ENCODE peak calls at places on chromosome 17, in seven cellular contexts. One of them, this sample, is unnamed. For H3K4me1, the result is how much of the 10 kb centered on the place peaks cover.

GRCh38 chr17:51165680-51166197 is 472 bp upstream of the NME2 start:
- DNase-seq in stomach: peak
- DNase-seq in cardiac muscle cell: no peak
- DNase-seq in A549: peak
- DNase-seq in spleen: no peak
- DNase-seq in psoas muscle: peak
- DNase-seq in HCT116: no peak
- DNase-seq in this sample: no peak

GRCh38 chr17:4508207-4508606 is 9.5 kb downstream of the SPNS2 start:
- DNase-seq in HCT116: no peak
- DNase-seq in stomach: no peak
- DNase-seq in spleen: no peak
- DNase-seq in A549: no peak
- DNase-seq in psoas muscle: no peak
- DNase-seq in cardiac muscle cell: no peak
- DNase-seq in this sample: no peak

GRCh38 chr17:60545465-60546191 is 19.6 kb upstream of the APPBP2 start:
- DNase-seq in spleen: no peak
- DNase-seq in cardiac muscle cell: no peak
- DNase-seq in stomach: no peak
- DNase-seq in HCT116: no peak
- DNase-seq in psoas muscle: no peak
- DNase-seq in A549: no peak
- DNase-seq in this sample: no peak

GRCh38 chr17:66549731-66550207 is 247.4 kb downstream of the PRKCA start:
- DNase-seq in stomach: no peak
- DNase-seq in A549: no peak
- DNase-seq in psoas muscle: no peak
- DNase-seq in HCT116: peak
- DNase-seq in cardiac muscle cell: no peak
- DNase-seq in spleen: no peak
- DNase-seq in this sample: no peak

GRCh38 chr17:64174686-64175456 is 44.9 kb upstream of the ERN1 start:
- DNase-seq in spleen: no peak
- DNase-seq in psoas muscle: no peak
- DNase-seq in HCT116: no peak
- DNase-seq in stomach: no peak
- DNase-seq in A549: no peak
- DNase-seq in cardiac muscle cell: no peak
- DNase-seq in this sample: no peak

GRCh38 chr17:48149174-48150106 is 41.9 kb downstream of the SNX11 start:
- DNase-seq in cardiac muscle cell: no peak
- DNase-seq in A549: no peak
- DNase-seq in HCT116: no peak
- DNase-seq in psoas muscle: no peak
- DNase-seq in spleen: no peak
- DNase-seq in stomach: no peak
- DNase-seq in this sample: peak

GRCh38 chr17:15436399-15437369 is 30.7 kb downstream of the CDRT4 start:
- DNase-seq in spleen: no peak
- DNase-seq in cardiac muscle cell: no peak
- DNase-seq in psoas muscle: peak
- DNase-seq in A549: peak
- DNase-seq in stomach: peak
- DNase-seq in HCT116: peak
- DNase-seq in this sample: peak

GRCh38 chr17:2084766-2085647 is 30.1 kb downstream of the HIC1 start:
- DNase-seq in cardiac muscle cell: no peak
- DNase-seq in HCT116: no peak
- DNase-seq in spleen: no peak
- DNase-seq in psoas muscle: peak
- DNase-seq in A549: no peak
- DNase-seq in stomach: no peak
- DNase-seq in this sample: no peak

GRCh38 chr17:37791434-37791833 is 46.6 kb upstream of the HNF1B start:
- DNase-seq in cardiac muscle cell: no peak
- DNase-seq in spleen: no peak
- DNase-seq in A549: peak
- DNase-seq in HCT116: no peak
- DNase-seq in stomach: peak
- DNase-seq in psoas muscle: no peak
- DNase-seq in this sample: peak

GRCh38 chr17:7676533-7676932 is 10.8 kb downstream of the TP53 start:
- DNase-seq in stomach: no peak
- DNase-seq in spleen: no peak
- DNase-seq in cardiac muscle cell: no peak
- DNase-seq in A549: no peak
- DNase-seq in psoas muscle: no peak
- DNase-seq in HCT116: no peak
- DNase-seq in this sample: no peak

GRCh38 chr17:28548417-28549130 is 3.9 kb downstream of the UNC119 start:
- DNase-seq in cardiac muscle cell: no peak
- DNase-seq in spleen: peak
- DNase-seq in psoas muscle: no peak
- DNase-seq in HCT116: no peak
- DNase-seq in A549: no peak
- DNase-seq in stomach: no peak
- DNase-seq in this sample: no peak

GRCh38 chr17:16250635-16251034 is 33.6 kb downstream of the PIGL start:
- DNase-seq in cardiac muscle cell: no peak
- DNase-seq in psoas muscle: no peak
- DNase-seq in HCT116: no peak
- DNase-seq in spleen: no peak
- DNase-seq in stomach: no peak
- DNase-seq in A549: no peak
- DNase-seq in this sample: no peak

GRCh38 chr17:3534881-3535252 is 22.7 kb downstream of the TRPV3 start:
- DNase-seq in A549: peak
- DNase-seq in stomach: no peak
- DNase-seq in HCT116: peak
- DNase-seq in spleen: peak
- DNase-seq in cardiac muscle cell: peak
- DNase-seq in psoas muscle: peak
- DNase-seq in this sample: no peak

GRCh38 chr17:68909066-68909465 is 46.1 kb downstream of the ABCA8 start:
- DNase-seq in spleen: no peak
- DNase-seq in A549: peak
- DNase-seq in cardiac muscle cell: no peak
- DNase-seq in HCT116: peak
- DNase-seq in psoas muscle: peak
- DNase-seq in stomach: no peak
- DNase-seq in this sample: peak

GRCh38 chr17:67818110-67819002 is 6.9 kb upstream of the BPTF start:
- DNase-seq in cardiac muscle cell: no peak
- DNase-seq in HCT116: no peak
- DNase-seq in A549: no peak
- DNase-seq in stomach: no peak
- DNase-seq in psoas muscle: no peak
- DNase-seq in spleen: peak
- DNase-seq in this sample: peak

GRCh38 chr17:17176341-17176740 is 29.8 kb downstream of the PLD6 start:
- DNase-seq in A549: no peak
- DNase-seq in psoas muscle: no peak
- DNase-seq in HCT116: no peak
- DNase-seq in cardiac muscle cell: no peak
- DNase-seq in spleen: no peak
- DNase-seq in stomach: no peak
- DNase-seq in this sample: no peak

GRCh38 chr17:82932146-82933005 is 92.6 kb upstream of the ZNF750 start:
- DNase-seq in stomach: peak
- DNase-seq in spleen: peak
- DNase-seq in psoas muscle: peak
- DNase-seq in A549: no peak
- DNase-seq in HCT116: no peak
- DNase-seq in cardiac muscle cell: no peak
- DNase-seq in this sample: no peak

GRCh38 chr17:36921131-36921851 is 16.0 kb upstream of the LHX1 start:
- DNase-seq in A549: peak
- DNase-seq in cardiac muscle cell: peak
- DNase-seq in spleen: no peak
- DNase-seq in stomach: peak
- DNase-seq in psoas muscle: no peak
- DNase-seq in HCT116: peak
- DNase-seq in this sample: no peak

GRCh38 chr17:5883775-5884665 is 186.2 kb upstream of the WSCD1 start:
- DNase-seq in cardiac muscle cell: no peak
- DNase-seq in HCT116: no peak
- DNase-seq in psoas muscle: no peak
- DNase-seq in A549: no peak
- DNase-seq in stomach: no peak
- DNase-seq in spleen: no peak
- DNase-seq in this sample: no peak

GRCh38 chr17:5913641-5914040 is 156.5 kb upstream of the WSCD1 start:
- DNase-seq in spleen: no peak
- DNase-seq in cardiac muscle cell: no peak
- DNase-seq in A549: no peak
- DNase-seq in HCT116: no peak
- DNase-seq in stomach: no peak
- DNase-seq in psoas muscle: no peak
- DNase-seq in this sample: no peak

GRCh38 chr17:18332909-18333489 is 17.9 kb downstream of the SMCR8 start:
- DNase-seq in HCT116: no peak
- DNase-seq in cardiac muscle cell: no peak
- DNase-seq in spleen: no peak
- DNase-seq in psoas muscle: no peak
- DNase-seq in A549: no peak
- DNase-seq in stomach: no peak
- DNase-seq in this sample: no peak

GRCh38 chr17:50052822-50053653 is 2.9 kb upstream of the ITGA3 start:
- DNase-seq in spleen: peak
- DNase-seq in HCT116: no peak
- DNase-seq in A549: no peak
- DNase-seq in psoas muscle: peak
- DNase-seq in stomach: peak
- DNase-seq in cardiac muscle cell: no peak
- DNase-seq in this sample: no peak

GRCh38 chr17:72407336-72408121 is 286.7 kb downstream of the SOX9 start:
- DNase-seq in HCT116: peak
- DNase-seq in A549: peak
- DNase-seq in stomach: peak
- DNase-seq in spleen: no peak
- DNase-seq in psoas muscle: peak
- DNase-seq in cardiac muscle cell: no peak
- DNase-seq in this sample: peak

GRCh38 chr17:30351730-30352129 is 17.9 kb upstream of the TMIGD1 start:
- DNase-seq in spleen: no peak
- DNase-seq in HCT116: no peak
- DNase-seq in A549: no peak
- DNase-seq in stomach: no peak
- DNase-seq in psoas muscle: no peak
- DNase-seq in cardiac muscle cell: no peak
- DNase-seq in this sample: no peak

GRCh38 chr17:77328823-77329740 is 188.3 kb downstream of the SEC14L1 start:
- DNase-seq in stomach: peak
- DNase-seq in psoas muscle: no peak
- DNase-seq in A549: no peak
- DNase-seq in cardiac muscle cell: no peak
- DNase-seq in spleen: peak
- DNase-seq in HCT116: no peak
- DNase-seq in this sample: no peak
- H3K4me1 ChIP-seq in stomach: under half
- H3K4me1 ChIP-seq in psoas muscle: under half
- H3K4me1 ChIP-seq in A549: half or more
- H3K4me1 ChIP-seq in cardiac muscle cell: under half
- H3K4me1 ChIP-seq in spleen: half or more
- H3K4me1 ChIP-seq in HCT116: under half
- H3K4me1 ChIP-seq in this sample: half or more

GRCh38 chr17:44557653-44558285 is 485 bp downstream of the FZD2 start:
- DNase-seq in HCT116: no peak
- DNase-seq in psoas muscle: peak
- DNase-seq in spleen: peak
- DNase-seq in A549: no peak
- DNase-seq in stomach: peak
- DNase-seq in cardiac muscle cell: peak
- DNase-seq in this sample: no peak
- H3K27ac ChIP-seq in HCT116: peak
- H3K27ac ChIP-seq in psoas muscle: no peak
- H3K27ac ChIP-seq in spleen: peak
- H3K27ac ChIP-seq in A549: peak
- H3K27ac ChIP-seq in stomach: no peak
- H3K27ac ChIP-seq in cardiac muscle cell: peak
- H3K27ac ChIP-seq in this sample: no peak

DNA sequence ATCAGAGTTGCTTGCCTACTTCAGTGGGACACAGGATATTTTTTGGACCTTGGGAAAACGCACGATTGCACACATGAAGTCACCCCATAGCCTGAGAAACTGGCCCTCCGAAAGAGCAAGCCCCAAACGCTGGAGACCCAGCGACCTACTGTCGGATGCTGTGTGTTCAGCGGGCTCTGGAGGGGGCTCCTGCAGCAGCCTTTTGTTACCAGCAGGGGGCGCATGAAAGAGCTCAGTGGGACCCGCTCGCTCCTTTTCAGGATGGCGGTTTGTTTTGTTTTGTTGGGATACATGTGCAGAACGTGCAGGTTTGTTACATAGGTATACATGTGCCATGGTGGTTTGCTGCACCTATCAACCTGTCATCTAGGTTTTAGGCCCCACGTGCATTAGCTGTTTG is 28.4 kb downstream of the MYH3 start:
- DNase-seq in cardiac muscle cell: no peak
- DNase-seq in HCT116: no peak
- DNase-seq in A549: no peak
- DNase-seq in psoas muscle: no peak
- DNase-seq in stomach: no peak
- DNase-seq in spleen: no peak
- DNase-seq in this sample: no peak
- TF ChIP-seq CTCF in cardiac muscle cell: peak
- TF ChIP-seq CTCF in HCT116: peak
- TF ChIP-seq CTCF in A549: peak
- TF ChIP-seq CTCF in psoas muscle: no peak
- TF ChIP-seq CTCF in stomach: peak
- TF ChIP-seq CTCF in spleen: peak
- TF ChIP-seq CTCF in this sample: peak

GRCh38 chr17:80738406-80738805 is 193.8 kb downstream of the RPTOR start:
- DNase-seq in A549: no peak
- DNase-seq in cardiac muscle cell: no peak
- DNase-seq in HCT116: no peak
- DNase-seq in spleen: no peak
- DNase-seq in stomach: no peak
- DNase-seq in psoas muscle: no peak
- DNase-seq in this sample: peak
- H3K4me1 ChIP-seq in A549: under half
- H3K4me1 ChIP-seq in cardiac muscle cell: under half
- H3K4me1 ChIP-seq in HCT116: under half
- H3K4me1 ChIP-seq in spleen: under half
- H3K4me1 ChIP-seq in stomach: under half
- H3K4me1 ChIP-seq in psoas muscle: under half
- H3K4me1 ChIP-seq in this sample: half or more

GRCh38 chr17:41382396-41382795 is 290 bp upstream of the KRT34 start:
- DNase-seq in cardiac muscle cell: no peak
- DNase-seq in stomach: no peak
- DNase-seq in spleen: no peak
- DNase-seq in HCT116: no peak
- DNase-seq in psoas muscle: no peak
- DNase-seq in A549: no peak
- DNase-seq in this sample: no peak
- H3K27ac ChIP-seq in cardiac muscle cell: no peak
- H3K27ac ChIP-seq in stomach: no peak
- H3K27ac ChIP-seq in spleen: no peak
- H3K27ac ChIP-seq in HCT116: no peak
- H3K27ac ChIP-seq in psoas muscle: no peak
- H3K27ac ChIP-seq in A549: no peak
- H3K27ac ChIP-seq in this sample: no peak